ENCODE peak calls at places on chromosome 3, in four cellular contexts. One of them, this sample, is unnamed.

GRCh38 chr3:179322481-179323196 is at the start of gene ZNF639:
- DNase-seq in CD8-positive, alpha-beta memory T cell: peak; percentile 91
- DNase-seq in neural progenitor cell: peak; percentile 95
- DNase-seq in left ventricle myocardium inferior: peak; percentile 83
- DNase-seq in this sample: peak; percentile 90

GRCh38 chr3:66276705-66277274 is 56.0 kb downstream of the SLC25A26 start:
- DNase-seq in CD8-positive, alpha-beta memory T cell: peak; percentile 76
- DNase-seq in neural progenitor cell: peak; percentile 74
- DNase-seq in left ventricle myocardium inferior: no peak
- DNase-seq in this sample: peak; percentile 72

GRCh38 chr3:1404270-1404669 is 311.4 kb downstream of the CNTN6 start:
- DNase-seq in CD8-positive, alpha-beta memory T cell: no peak
- DNase-seq in neural progenitor cell: peak; percentile 46
- DNase-seq in left ventricle myocardium inferior: no peak
- DNase-seq in this sample: no peak

GRCh38 chr3:79115458-79115857 is 652.3 kb downstream of the ROBO1 start:
- DNase-seq in CD8-positive, alpha-beta memory T cell: no peak
- DNase-seq in neural progenitor cell: no peak
- DNase-seq in left ventricle myocardium inferior: no peak
- DNase-seq in this sample: no peak

GRCh38 chr3:39208463-39209055 is 16.2 kb upstream of the XIRP1 start:
- DNase-seq in CD8-positive, alpha-beta memory T cell: no peak
- DNase-seq in neural progenitor cell: peak; percentile 76
- DNase-seq in left ventricle myocardium inferior: peak; percentile 41
- DNase-seq in this sample: no peak

GRCh38 chr3:14780927-14781507 is 37.7 kb upstream of the FGD5 start:
- DNase-seq in CD8-positive, alpha-beta memory T cell: no peak
- DNase-seq in neural progenitor cell: peak; percentile 80
- DNase-seq in left ventricle myocardium inferior: peak; percentile 64
- DNase-seq in this sample: peak; percentile 40

GRCh38 chr3:120678984-120679383 is 3.1 kb downstream of the HGD start:
- DNase-seq in CD8-positive, alpha-beta memory T cell: no peak
- DNase-seq in neural progenitor cell: no peak
- DNase-seq in left ventricle myocardium inferior: no peak
- DNase-seq in this sample: no peak

GRCh38 chr3:64977308-64978100 is 289.7 kb upstream of the ADAMTS9 start:
- DNase-seq in CD8-positive, alpha-beta memory T cell: no peak
- DNase-seq in neural progenitor cell: no peak
- DNase-seq in left ventricle myocardium inferior: no peak
- DNase-seq in this sample: no peak

GRCh38 chr3:164897335-164897734 is 181.0 kb downstream of the SI start:
- DNase-seq in CD8-positive, alpha-beta memory T cell: no peak
- DNase-seq in neural progenitor cell: no peak
- DNase-seq in left ventricle myocardium inferior: no peak
- DNase-seq in this sample: no peak

GRCh38 chr3:42649006-42649405 is 4.5 kb upstream of the ZBTB47 start:
- DNase-seq in CD8-positive, alpha-beta memory T cell: no peak
- DNase-seq in neural progenitor cell: no peak
- DNase-seq in left ventricle myocardium inferior: no peak
- DNase-seq in this sample: no peak
- H3K36me3 ChIP-seq in CD8-positive, alpha-beta memory T cell: peaks cover 14% of the 10 kb centered on the region
- H3K36me3 ChIP-seq in neural progenitor cell: peaks cover 6% of the 10 kb centered on the region
- H3K36me3 ChIP-seq in left ventricle myocardium inferior: peaks cover 49% of the 10 kb centered on the region
- H3K36me3 ChIP-seq in this sample: no peaks in the 10 kb centered on the region

GRCh38 chr3:6861331-6861988 is 545 bp downstream of the GRM7 start:
- DNase-seq in CD8-positive, alpha-beta memory T cell: no peak
- DNase-seq in neural progenitor cell: peak; percentile 65
- DNase-seq in left ventricle myocardium inferior: no peak
- DNase-seq in this sample: no peak

GRCh38 chr3:6861989-6862879 is 1.3 kb downstream of the GRM7 start:
- DNase-seq in CD8-positive, alpha-beta memory T cell: no peak
- DNase-seq in neural progenitor cell: peak; percentile 40
- DNase-seq in left ventricle myocardium inferior: no peak
- DNase-seq in this sample: no peak

GRCh38 chr3:6860911-6861330 is at the start of gene GRM7:
- DNase-seq in CD8-positive, alpha-beta memory T cell: no peak
- DNase-seq in neural progenitor cell: peak; percentile 79
- DNase-seq in left ventricle myocardium inferior: no peak
- DNase-seq in this sample: peak; percentile 54

GRCh38 chr3:6860149-6860548 is 766 bp upstream of the GRM7 start:
- DNase-seq in CD8-positive, alpha-beta memory T cell: no peak
- DNase-seq in neural progenitor cell: peak; percentile 41
- DNase-seq in left ventricle myocardium inferior: no peak
- DNase-seq in this sample: no peak

DNA sequence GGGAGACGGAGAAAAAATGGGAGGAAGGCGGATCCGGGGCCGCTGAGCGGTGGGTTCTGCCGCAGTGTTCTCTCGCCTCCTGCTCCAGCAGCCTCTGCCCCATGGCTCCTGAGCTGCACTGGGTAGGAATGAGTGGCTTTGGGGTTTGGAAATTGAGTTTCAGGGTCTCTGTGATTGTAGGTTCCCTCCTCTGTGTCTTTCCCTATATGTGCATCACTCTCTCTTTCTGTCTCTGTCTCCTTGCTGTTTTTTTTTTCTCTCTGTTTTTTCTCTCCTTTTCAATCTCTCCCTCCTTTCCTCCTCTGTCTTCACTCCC is 1.9 kb downstream of the GRM7 start:
- DNase-seq in CD8-positive, alpha-beta memory T cell: no peak
- DNase-seq in neural progenitor cell: no peak
- DNase-seq in left ventricle myocardium inferior: no peak
- DNase-seq in this sample: no peak
- H3K4me3 ChIP-seq in CD8-positive, alpha-beta memory T cell: no peak overlapping the region
- H3K4me3 ChIP-seq in neural progenitor cell: peak overlapping the region; percentile 65
- H3K4me3 ChIP-seq in left ventricle myocardium inferior: no peak overlapping the region
- H3K4me3 ChIP-seq in this sample: peak overlapping the region; percentile 42

GRCh38 chr3:106823706-106824105 is 553.5 kb upstream of the CCDC54 start:
- DNase-seq in CD8-positive, alpha-beta memory T cell: no peak
- DNase-seq in neural progenitor cell: no peak
- DNase-seq in left ventricle myocardium inferior: no peak
- DNase-seq in this sample: no peak
- H3K36me3 ChIP-seq in CD8-positive, alpha-beta memory T cell: no peaks in the 10 kb centered on the region
- H3K36me3 ChIP-seq in neural progenitor cell: no peaks in the 10 kb centered on the region
- H3K36me3 ChIP-seq in left ventricle myocardium inferior: no peaks in the 10 kb centered on the region
- H3K36me3 ChIP-seq in this sample: no peaks in the 10 kb centered on the region

DNA sequence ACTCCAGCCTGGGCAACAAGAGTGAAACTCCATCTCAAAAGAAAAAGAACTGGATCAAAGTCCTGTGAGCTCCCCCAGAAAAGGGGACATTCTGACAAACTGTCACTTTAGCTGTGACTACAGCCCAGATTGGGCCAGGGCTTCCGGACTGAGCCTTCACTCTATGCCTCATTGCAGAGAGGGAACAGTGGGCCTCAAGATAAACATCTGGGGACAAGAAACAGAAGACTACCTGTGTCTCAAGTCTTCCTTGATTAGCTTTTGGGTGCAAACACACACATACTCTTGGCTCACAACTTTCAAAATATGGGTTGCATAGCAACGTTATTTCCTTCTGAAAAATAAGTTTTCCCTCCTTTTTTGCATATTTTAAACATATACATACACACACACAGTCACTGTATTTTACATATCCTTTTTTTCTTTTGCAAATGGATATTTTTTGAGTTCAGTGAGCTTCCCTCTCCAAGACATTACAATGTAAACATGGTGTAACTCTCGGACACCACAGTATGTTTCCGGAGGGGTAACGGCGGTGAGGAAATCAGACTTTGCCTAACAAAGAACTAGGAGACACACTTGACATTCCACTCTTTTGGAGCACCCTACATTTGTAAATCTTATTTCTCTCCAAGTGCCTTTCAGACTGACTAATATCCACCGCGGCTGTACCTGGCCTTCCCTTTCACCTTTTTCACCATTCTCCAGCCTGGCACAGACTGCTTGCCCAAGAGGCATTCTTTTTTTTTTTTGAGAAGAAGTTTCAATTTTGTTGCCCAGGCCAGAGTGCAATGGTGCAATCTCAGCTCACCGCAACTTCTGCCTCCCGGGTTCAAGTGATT is 3.5 kb downstream of the TKT start:
- DNase-seq in CD8-positive, alpha-beta memory T cell: no peak
- DNase-seq in neural progenitor cell: no peak
- DNase-seq in left ventricle myocardium inferior: no peak
- DNase-seq in this sample: no peak
- H3K4me3 ChIP-seq in CD8-positive, alpha-beta memory T cell: no peak overlapping the region
- H3K4me3 ChIP-seq in neural progenitor cell: no peak overlapping the region
- H3K4me3 ChIP-seq in left ventricle myocardium inferior: peak overlapping the region; percentile 86
- H3K4me3 ChIP-seq in this sample: no peak overlapping the region

DNA sequence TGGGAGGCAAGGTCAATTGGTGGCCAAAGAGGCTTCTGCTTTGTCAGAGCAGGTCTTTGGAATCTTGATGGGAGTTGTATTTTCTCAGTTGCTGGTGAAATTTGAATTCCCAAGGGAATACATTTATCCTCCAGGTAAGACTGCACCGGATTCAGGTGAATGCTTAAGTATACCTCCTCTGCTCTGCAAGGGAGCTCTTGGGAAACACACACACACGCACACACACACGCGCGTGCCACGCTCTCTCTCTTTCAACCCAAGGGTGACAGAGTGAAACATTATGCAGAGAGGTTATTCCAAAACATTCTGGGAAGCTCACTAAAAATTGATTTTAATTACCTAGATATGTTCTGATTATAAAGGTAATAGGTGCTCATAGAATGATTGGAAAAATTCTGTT is 33.7 kb downstream of the ST6GAL1 start:
- DNase-seq in CD8-positive, alpha-beta memory T cell: no peak
- DNase-seq in neural progenitor cell: no peak
- DNase-seq in left ventricle myocardium inferior: no peak
- DNase-seq in this sample: no peak
- H3K36me3 ChIP-seq in CD8-positive, alpha-beta memory T cell: peaks cover 18% of the 10 kb centered on the region
- H3K36me3 ChIP-seq in neural progenitor cell: peaks cover 5% of the 10 kb centered on the region
- H3K36me3 ChIP-seq in left ventricle myocardium inferior: peaks cover 5% of the 10 kb centered on the region
- H3K36me3 ChIP-seq in this sample: no peaks in the 10 kb centered on the region